ENCODE peak calls at places on chromosomes 3 and 15, in nine cellular contexts. One of them, this sample, is unnamed.

GRCh38 chr15:82646250-82647044 is 716 bp downstream of the CPEB1 start:
- DNase-seq in NCI-H2227 treated with DMSO at 0.1 percent for 48 hours: no peak
- DNase-seq in RCC 7860: no peak
- DNase-seq in HuH-7.5: no peak
- DNase-seq in HEK293T: no peak
- DNase-seq in T-helper 1 cell: no peak
- DNase-seq in AG09309: no peak
- DNase-seq in fibroblast of lung: no peak
- DNase-seq in stimulated activated CD4-positive, alpha-beta T cell treated with anti-CD3 and anti-CD28 coated beads, Interleukin-4, amount 100 ng/mL, for 1 hour: peak
- DNase-seq in this sample: no peak

GRCh38 chr3:112582242-112582874 is 20.5 kb downstream of the SLC35A5 start:
- DNase-seq in NCI-H2227 treated with DMSO at 0.1 percent for 48 hours: peak
- DNase-seq in RCC 7860: peak
- DNase-seq in HuH-7.5: no peak
- DNase-seq in HEK293T: peak
- DNase-seq in T-helper 1 cell: peak
- DNase-seq in AG09309: peak
- DNase-seq in fibroblast of lung: peak
- DNase-seq in stimulated activated CD4-positive, alpha-beta T cell treated with anti-CD3 and anti-CD28 coated beads, Interleukin-4, amount 100 ng/mL, for 1 hour: peak
- DNase-seq in this sample: peak

GRCh38 chr3:3365716-3366115 is 186.2 kb upstream of the CRBN start:
- DNase-seq in NCI-H2227 treated with DMSO at 0.1 percent for 48 hours: no peak
- DNase-seq in RCC 7860: no peak
- DNase-seq in HuH-7.5: no peak
- DNase-seq in HEK293T: no peak
- DNase-seq in T-helper 1 cell: no peak
- DNase-seq in AG09309: no peak
- DNase-seq in fibroblast of lung: no peak
- DNase-seq in stimulated activated CD4-positive, alpha-beta T cell treated with anti-CD3 and anti-CD28 coated beads, Interleukin-4, amount 100 ng/mL, for 1 hour: no peak
- DNase-seq in this sample: no peak

GRCh38 chr15:40500584-40501330 is 30.0 kb downstream of the CHST14 start:
- DNase-seq in NCI-H2227 treated with DMSO at 0.1 percent for 48 hours: no peak
- DNase-seq in RCC 7860: no peak
- DNase-seq in HuH-7.5: no peak
- DNase-seq in HEK293T: no peak
- DNase-seq in T-helper 1 cell: no peak
- DNase-seq in AG09309: no peak
- DNase-seq in fibroblast of lung: peak
- DNase-seq in stimulated activated CD4-positive, alpha-beta T cell treated with anti-CD3 and anti-CD28 coated beads, Interleukin-4, amount 100 ng/mL, for 1 hour: no peak
- DNase-seq in this sample: no peak

GRCh38 chr3:11705049-11705448 is 61.3 kb upstream of the VGLL4 start:
- DNase-seq in NCI-H2227 treated with DMSO at 0.1 percent for 48 hours: no peak
- DNase-seq in RCC 7860: peak
- DNase-seq in HuH-7.5: no peak
- DNase-seq in HEK293T: no peak
- DNase-seq in T-helper 1 cell: no peak
- DNase-seq in AG09309: no peak
- DNase-seq in fibroblast of lung: peak
- DNase-seq in stimulated activated CD4-positive, alpha-beta T cell treated with anti-CD3 and anti-CD28 coated beads, Interleukin-4, amount 100 ng/mL, for 1 hour: no peak
- DNase-seq in this sample: no peak

GRCh38 chr3:60456180-60456579 is 795.1 kb downstream of the FHIT start:
- DNase-seq in NCI-H2227 treated with DMSO at 0.1 percent for 48 hours: no peak
- DNase-seq in RCC 7860: no peak
- DNase-seq in HuH-7.5: no peak
- DNase-seq in HEK293T: no peak
- DNase-seq in T-helper 1 cell: no peak
- DNase-seq in AG09309: no peak
- DNase-seq in fibroblast of lung: no peak
- DNase-seq in stimulated activated CD4-positive, alpha-beta T cell treated with anti-CD3 and anti-CD28 coated beads, Interleukin-4, amount 100 ng/mL, for 1 hour: no peak
- DNase-seq in this sample: no peak

GRCh38 chr3:191499307-191500125 is 38.6 kb downstream of the PYDC2 start:
- DNase-seq in NCI-H2227 treated with DMSO at 0.1 percent for 48 hours: peak
- DNase-seq in RCC 7860: peak
- DNase-seq in HuH-7.5: no peak
- DNase-seq in HEK293T: peak
- DNase-seq in T-helper 1 cell: no peak
- DNase-seq in AG09309: peak
- DNase-seq in fibroblast of lung: peak
- DNase-seq in stimulated activated CD4-positive, alpha-beta T cell treated with anti-CD3 and anti-CD28 coated beads, Interleukin-4, amount 100 ng/mL, for 1 hour: no peak
- DNase-seq in this sample: peak

GRCh38 chr3:76872999-76873398 is 166.9 kb upstream of the ROBO2 start:
- DNase-seq in NCI-H2227 treated with DMSO at 0.1 percent for 48 hours: no peak
- DNase-seq in RCC 7860: no peak
- DNase-seq in HuH-7.5: no peak
- DNase-seq in HEK293T: no peak
- DNase-seq in T-helper 1 cell: no peak
- DNase-seq in AG09309: no peak
- DNase-seq in fibroblast of lung: no peak
- DNase-seq in stimulated activated CD4-positive, alpha-beta T cell treated with anti-CD3 and anti-CD28 coated beads, Interleukin-4, amount 100 ng/mL, for 1 hour: no peak
- DNase-seq in this sample: no peak

GRCh38 chr15:62856466-62857246 is 185.9 kb upstream of the TPM1 start:
- DNase-seq in NCI-H2227 treated with DMSO at 0.1 percent for 48 hours: no peak
- DNase-seq in RCC 7860: no peak
- DNase-seq in HuH-7.5: no peak
- DNase-seq in HEK293T: no peak
- DNase-seq in T-helper 1 cell: no peak
- DNase-seq in AG09309: no peak
- DNase-seq in fibroblast of lung: no peak
- DNase-seq in stimulated activated CD4-positive, alpha-beta T cell treated with anti-CD3 and anti-CD28 coated beads, Interleukin-4, amount 100 ng/mL, for 1 hour: no peak
- DNase-seq in this sample: no peak

GRCh38 chr3:126270145-126270811 is 86.9 kb downstream of the KLF15 start:
- DNase-seq in NCI-H2227 treated with DMSO at 0.1 percent for 48 hours: no peak
- DNase-seq in RCC 7860: no peak
- DNase-seq in HuH-7.5: no peak
- DNase-seq in HEK293T: no peak
- DNase-seq in T-helper 1 cell: no peak
- DNase-seq in AG09309: no peak
- DNase-seq in fibroblast of lung: peak
- DNase-seq in stimulated activated CD4-positive, alpha-beta T cell treated with anti-CD3 and anti-CD28 coated beads, Interleukin-4, amount 100 ng/mL, for 1 hour: no peak
- DNase-seq in this sample: no peak

GRCh38 chr3:11717768-11718581 is 74.3 kb upstream of the VGLL4 start:
- DNase-seq in NCI-H2227 treated with DMSO at 0.1 percent for 48 hours: peak
- DNase-seq in RCC 7860: peak
- DNase-seq in HuH-7.5: no peak
- DNase-seq in HEK293T: no peak
- DNase-seq in T-helper 1 cell: no peak
- DNase-seq in AG09309: no peak
- DNase-seq in fibroblast of lung: peak
- DNase-seq in stimulated activated CD4-positive, alpha-beta T cell treated with anti-CD3 and anti-CD28 coated beads, Interleukin-4, amount 100 ng/mL, for 1 hour: no peak
- DNase-seq in this sample: peak

GRCh38 chr3:150144309-150144708 is 173.6 kb upstream of the PFN2 start:
- DNase-seq in NCI-H2227 treated with DMSO at 0.1 percent for 48 hours: no peak
- DNase-seq in RCC 7860: no peak
- DNase-seq in HuH-7.5: no peak
- DNase-seq in HEK293T: no peak
- DNase-seq in T-helper 1 cell: no peak
- DNase-seq in AG09309: no peak
- DNase-seq in fibroblast of lung: no peak
- DNase-seq in stimulated activated CD4-positive, alpha-beta T cell treated with anti-CD3 and anti-CD28 coated beads, Interleukin-4, amount 100 ng/mL, for 1 hour: no peak
- DNase-seq in this sample: no peak

GRCh38 chr3:58793938-58794337 is 127.4 kb upstream of the FAM3D start:
- DNase-seq in NCI-H2227 treated with DMSO at 0.1 percent for 48 hours: no peak
- DNase-seq in RCC 7860: no peak
- DNase-seq in HuH-7.5: no peak
- DNase-seq in HEK293T: no peak
- DNase-seq in T-helper 1 cell: no peak
- DNase-seq in AG09309: no peak
- DNase-seq in fibroblast of lung: no peak
- DNase-seq in stimulated activated CD4-positive, alpha-beta T cell treated with anti-CD3 and anti-CD28 coated beads, Interleukin-4, amount 100 ng/mL, for 1 hour: no peak
- DNase-seq in this sample: no peak

GRCh38 chr3:182028081-182028480 is 316.4 kb downstream of the SOX2 start:
- DNase-seq in NCI-H2227 treated with DMSO at 0.1 percent for 48 hours: no peak
- DNase-seq in RCC 7860: peak
- DNase-seq in HuH-7.5: no peak
- DNase-seq in HEK293T: no peak
- DNase-seq in T-helper 1 cell: no peak
- DNase-seq in AG09309: no peak
- DNase-seq in fibroblast of lung: peak
- DNase-seq in stimulated activated CD4-positive, alpha-beta T cell treated with anti-CD3 and anti-CD28 coated beads, Interleukin-4, amount 100 ng/mL, for 1 hour: no peak
- DNase-seq in this sample: no peak

GRCh38 chr3:50345586-50345985 is at the start of gene ZMYND10:
- DNase-seq in NCI-H2227 treated with DMSO at 0.1 percent for 48 hours: peak
- DNase-seq in RCC 7860: no peak
- DNase-seq in HuH-7.5: no peak
- DNase-seq in HEK293T: peak
- DNase-seq in T-helper 1 cell: peak
- DNase-seq in AG09309: no peak
- DNase-seq in fibroblast of lung: no peak
- DNase-seq in stimulated activated CD4-positive, alpha-beta T cell treated with anti-CD3 and anti-CD28 coated beads, Interleukin-4, amount 100 ng/mL, for 1 hour: peak
- DNase-seq in this sample: no peak

GRCh38 chr3:179811321-179812095 is 158.7 kb downstream of the USP13 start:
- DNase-seq in NCI-H2227 treated with DMSO at 0.1 percent for 48 hours: peak
- DNase-seq in RCC 7860: peak
- DNase-seq in HuH-7.5: peak
- DNase-seq in HEK293T: peak
- DNase-seq in T-helper 1 cell: peak
- DNase-seq in AG09309: peak
- DNase-seq in fibroblast of lung: peak
- DNase-seq in stimulated activated CD4-positive, alpha-beta T cell treated with anti-CD3 and anti-CD28 coated beads, Interleukin-4, amount 100 ng/mL, for 1 hour: no peak
- DNase-seq in this sample: peak

GRCh38 chr15:101310508-101310907 is 15.5 kb upstream of the SNRPA1 start:
- DNase-seq in NCI-H2227 treated with DMSO at 0.1 percent for 48 hours: no peak
- DNase-seq in RCC 7860: no peak
- DNase-seq in HuH-7.5: no peak
- DNase-seq in HEK293T: no peak
- DNase-seq in T-helper 1 cell: no peak
- DNase-seq in AG09309: no peak
- DNase-seq in fibroblast of lung: no peak
- DNase-seq in stimulated activated CD4-positive, alpha-beta T cell treated with anti-CD3 and anti-CD28 coated beads, Interleukin-4, amount 100 ng/mL, for 1 hour: no peak
- DNase-seq in this sample: no peak

GRCh38 chr3:168249048-168249538 is 153.4 kb upstream of the GOLIM4 start:
- DNase-seq in NCI-H2227 treated with DMSO at 0.1 percent for 48 hours: peak
- DNase-seq in RCC 7860: no peak
- DNase-seq in HuH-7.5: no peak
- DNase-seq in HEK293T: peak
- DNase-seq in T-helper 1 cell: no peak
- DNase-seq in AG09309: no peak
- DNase-seq in fibroblast of lung: peak
- DNase-seq in stimulated activated CD4-positive, alpha-beta T cell treated with anti-CD3 and anti-CD28 coated beads, Interleukin-4, amount 100 ng/mL, for 1 hour: no peak
- DNase-seq in this sample: no peak

GRCh38 chr15:89496155-89497098 is at the start of gene RHCG:
- DNase-seq in NCI-H2227 treated with DMSO at 0.1 percent for 48 hours: peak
- DNase-seq in RCC 7860: no peak
- DNase-seq in HuH-7.5: no peak
- DNase-seq in HEK293T: no peak
- DNase-seq in T-helper 1 cell: peak
- DNase-seq in AG09309: no peak
- DNase-seq in fibroblast of lung: peak
- DNase-seq in stimulated activated CD4-positive, alpha-beta T cell treated with anti-CD3 and anti-CD28 coated beads, Interleukin-4, amount 100 ng/mL, for 1 hour: peak
- DNase-seq in this sample: no peak

GRCh38 chr3:106425021-106425420 is 556.2 kb upstream of the CBLB start:
- DNase-seq in NCI-H2227 treated with DMSO at 0.1 percent for 48 hours: no peak
- DNase-seq in RCC 7860: no peak
- DNase-seq in HuH-7.5: no peak
- DNase-seq in HEK293T: no peak
- DNase-seq in T-helper 1 cell: no peak
- DNase-seq in AG09309: peak
- DNase-seq in fibroblast of lung: peak
- DNase-seq in stimulated activated CD4-positive, alpha-beta T cell treated with anti-CD3 and anti-CD28 coated beads, Interleukin-4, amount 100 ng/mL, for 1 hour: no peak
- DNase-seq in this sample: no peak

GRCh38 chr3:108131795-108132134 is 40.9 kb upstream of the CD47 start:
- DNase-seq in NCI-H2227 treated with DMSO at 0.1 percent for 48 hours: no peak
- DNase-seq in RCC 7860: no peak
- DNase-seq in HuH-7.5: no peak
- DNase-seq in HEK293T: no peak
- DNase-seq in T-helper 1 cell: no peak
- DNase-seq in AG09309: no peak
- DNase-seq in fibroblast of lung: no peak
- DNase-seq in stimulated activated CD4-positive, alpha-beta T cell treated with anti-CD3 and anti-CD28 coated beads, Interleukin-4, amount 100 ng/mL, for 1 hour: no peak
- DNase-seq in this sample: no peak

GRCh38 chr15:37926136-37926535 is 8.3 kb upstream of the TMCO5A start:
- DNase-seq in NCI-H2227 treated with DMSO at 0.1 percent for 48 hours: no peak
- DNase-seq in RCC 7860: no peak
- DNase-seq in HuH-7.5: no peak
- DNase-seq in HEK293T: no peak
- DNase-seq in T-helper 1 cell: no peak
- DNase-seq in AG09309: no peak
- DNase-seq in fibroblast of lung: no peak
- DNase-seq in stimulated activated CD4-positive, alpha-beta T cell treated with anti-CD3 and anti-CD28 coated beads, Interleukin-4, amount 100 ng/mL, for 1 hour: no peak
- DNase-seq in this sample: no peak

GRCh38 chr15:37220949-37221670 is 120.8 kb upstream of the MEIS2 start:
- DNase-seq in NCI-H2227 treated with DMSO at 0.1 percent for 48 hours: no peak
- DNase-seq in RCC 7860: no peak
- DNase-seq in HuH-7.5: no peak
- DNase-seq in HEK293T: no peak
- DNase-seq in T-helper 1 cell: no peak
- DNase-seq in AG09309: no peak
- DNase-seq in fibroblast of lung: no peak
- DNase-seq in stimulated activated CD4-positive, alpha-beta T cell treated with anti-CD3 and anti-CD28 coated beads, Interleukin-4, amount 100 ng/mL, for 1 hour: no peak
- DNase-seq in this sample: no peak

GRCh38 chr3:115071611-115072010 is 75.5 kb downstream of the ZBTB20 start:
- DNase-seq in NCI-H2227 treated with DMSO at 0.1 percent for 48 hours: no peak
- DNase-seq in RCC 7860: no peak
- DNase-seq in HuH-7.5: no peak
- DNase-seq in HEK293T: no peak
- DNase-seq in T-helper 1 cell: no peak
- DNase-seq in AG09309: peak
- DNase-seq in fibroblast of lung: peak
- DNase-seq in stimulated activated CD4-positive, alpha-beta T cell treated with anti-CD3 and anti-CD28 coated beads, Interleukin-4, amount 100 ng/mL, for 1 hour: no peak
- DNase-seq in this sample: no peak

GRCh38 chr3:72797773-72798543 is 50.3 kb downstream of the SHQ1 start:
- DNase-seq in NCI-H2227 treated with DMSO at 0.1 percent for 48 hours: peak
- DNase-seq in RCC 7860: peak
- DNase-seq in HuH-7.5: no peak
- DNase-seq in HEK293T: no peak
- DNase-seq in T-helper 1 cell: no peak
- DNase-seq in AG09309: no peak
- DNase-seq in fibroblast of lung: peak
- DNase-seq in stimulated activated CD4-positive, alpha-beta T cell treated with anti-CD3 and anti-CD28 coated beads, Interleukin-4, amount 100 ng/mL, for 1 hour: no peak
- DNase-seq in this sample: peak

GRCh38 chr3:184443831-184444230 is 64.0 kb downstream of the CHRD start:
- DNase-seq in NCI-H2227 treated with DMSO at 0.1 percent for 48 hours: no peak
- DNase-seq in RCC 7860: no peak
- DNase-seq in HuH-7.5: no peak
- DNase-seq in HEK293T: no peak
- DNase-seq in T-helper 1 cell: no peak
- DNase-seq in AG09309: no peak
- DNase-seq in fibroblast of lung: no peak
- DNase-seq in stimulated activated CD4-positive, alpha-beta T cell treated with anti-CD3 and anti-CD28 coated beads, Interleukin-4, amount 100 ng/mL, for 1 hour: no peak
- DNase-seq in this sample: no peak

GRCh38 chr15:50979041-50979440 is 70.6 kb downstream of the AP4E1 start:
- DNase-seq in NCI-H2227 treated with DMSO at 0.1 percent for 48 hours: no peak
- DNase-seq in RCC 7860: no peak
- DNase-seq in HuH-7.5: no peak
- DNase-seq in HEK293T: no peak
- DNase-seq in T-helper 1 cell: no peak
- DNase-seq in AG09309: no peak
- DNase-seq in fibroblast of lung: peak
- DNase-seq in stimulated activated CD4-positive, alpha-beta T cell treated with anti-CD3 and anti-CD28 coated beads, Interleukin-4, amount 100 ng/mL, for 1 hour: no peak
- DNase-seq in this sample: no peak

GRCh38 chr15:85865070-85865684 is 70.5 kb upstream of the KLHL25 start:
- DNase-seq in NCI-H2227 treated with DMSO at 0.1 percent for 48 hours: no peak
- DNase-seq in RCC 7860: no peak
- DNase-seq in HuH-7.5: peak
- DNase-seq in HEK293T: peak
- DNase-seq in T-helper 1 cell: no peak
- DNase-seq in AG09309: no peak
- DNase-seq in fibroblast of lung: peak
- DNase-seq in stimulated activated CD4-positive, alpha-beta T cell treated with anti-CD3 and anti-CD28 coated beads, Interleukin-4, amount 100 ng/mL, for 1 hour: no peak
- DNase-seq in this sample: peak

GRCh38 chr3:107458871-107459270 is 63.9 kb upstream of the BBX start:
- DNase-seq in NCI-H2227 treated with DMSO at 0.1 percent for 48 hours: no peak
- DNase-seq in RCC 7860: no peak
- DNase-seq in HuH-7.5: no peak
- DNase-seq in HEK293T: no peak
- DNase-seq in T-helper 1 cell: no peak
- DNase-seq in AG09309: no peak
- DNase-seq in fibroblast of lung: peak
- DNase-seq in stimulated activated CD4-positive, alpha-beta T cell treated with anti-CD3 and anti-CD28 coated beads, Interleukin-4, amount 100 ng/mL, for 1 hour: no peak
- DNase-seq in this sample: no peak

GRCh38 chr15:49060710-49061483 is 14.7 kb upstream of the SECISBP2L start:
- DNase-seq in NCI-H2227 treated with DMSO at 0.1 percent for 48 hours: no peak
- DNase-seq in RCC 7860: no peak
- DNase-seq in HuH-7.5: no peak
- DNase-seq in HEK293T: no peak
- DNase-seq in T-helper 1 cell: no peak
- DNase-seq in AG09309: no peak
- DNase-seq in fibroblast of lung: peak
- DNase-seq in stimulated activated CD4-positive, alpha-beta T cell treated with anti-CD3 and anti-CD28 coated beads, Interleukin-4, amount 100 ng/mL, for 1 hour: no peak
- DNase-seq in this sample: no peak

GRCh38 chr15:29452881-29453731 is 183.5 kb upstream of the NSMCE3 start:
- DNase-seq in NCI-H2227 treated with DMSO at 0.1 percent for 48 hours: no peak
- DNase-seq in RCC 7860: no peak
- DNase-seq in HuH-7.5: no peak
- DNase-seq in HEK293T: no peak
- DNase-seq in T-helper 1 cell: no peak
- DNase-seq in AG09309: no peak
- DNase-seq in fibroblast of lung: no peak
- DNase-seq in stimulated activated CD4-positive, alpha-beta T cell treated with anti-CD3 and anti-CD28 coated beads, Interleukin-4, amount 100 ng/mL, for 1 hour: no peak
- DNase-seq in this sample: no peak

This sample was measured in RKO.